ENCODE peak calls at places on chromosomes 13 and 19, in eight cellular contexts. One of them, this sample, is unnamed.

GRCh38 chr19:1364070-1364719 is 19.5 kb upstream of the NDUFS7 start:
- DNase-seq in activated CD8-positive, alpha-beta memory T cell treated with anti-CD3 and anti-CD28 coated beads, Interleukin-2, amount 10 ng/mL, durations not matched to agents 7 days and 5 days: peak
- DNase-seq in stimulated activated CD8-positive, alpha-beta memory T cell treated with anti-CD3 and anti-CD28 coated beads, Interleukin-7, amount 100 ng/mL, for 1 hour: no peak
- DNase-seq in mesenteric fat pad: no peak
- DNase-seq in breast epithelium: no peak
- DNase-seq in T-cell: no peak
- DNase-seq in AG04450: no peak
- DNase-seq in ecto neural progenitor cell: no peak
- DNase-seq in this sample: no peak

GRCh38 chr19:10299545-10300458 is 9.8 kb downstream of the ZGLP1 start:
- DNase-seq in activated CD8-positive, alpha-beta memory T cell treated with anti-CD3 and anti-CD28 coated beads, Interleukin-2, amount 10 ng/mL, durations not matched to agents 7 days and 5 days: no peak
- DNase-seq in stimulated activated CD8-positive, alpha-beta memory T cell treated with anti-CD3 and anti-CD28 coated beads, Interleukin-7, amount 100 ng/mL, for 1 hour: no peak
- DNase-seq in mesenteric fat pad: no peak
- DNase-seq in breast epithelium: no peak
- DNase-seq in T-cell: no peak
- DNase-seq in AG04450: no peak
- DNase-seq in ecto neural progenitor cell: no peak
- DNase-seq in this sample: no peak

GRCh38 chr13:113766035-113766800 is 7.2 kb downstream of the TMEM255B start:
- DNase-seq in activated CD8-positive, alpha-beta memory T cell treated with anti-CD3 and anti-CD28 coated beads, Interleukin-2, amount 10 ng/mL, durations not matched to agents 7 days and 5 days: no peak
- DNase-seq in stimulated activated CD8-positive, alpha-beta memory T cell treated with anti-CD3 and anti-CD28 coated beads, Interleukin-7, amount 100 ng/mL, for 1 hour: no peak
- DNase-seq in mesenteric fat pad: peak
- DNase-seq in breast epithelium: no peak
- DNase-seq in T-cell: no peak
- DNase-seq in AG04450: no peak
- DNase-seq in ecto neural progenitor cell: no peak
- DNase-seq in this sample: no peak

GRCh38 chr13:59677966-59678814 is 485.5 kb downstream of the DIAPH3 start:
- DNase-seq in activated CD8-positive, alpha-beta memory T cell treated with anti-CD3 and anti-CD28 coated beads, Interleukin-2, amount 10 ng/mL, durations not matched to agents 7 days and 5 days: no peak
- DNase-seq in stimulated activated CD8-positive, alpha-beta memory T cell treated with anti-CD3 and anti-CD28 coated beads, Interleukin-7, amount 100 ng/mL, for 1 hour: no peak
- DNase-seq in mesenteric fat pad: no peak
- DNase-seq in breast epithelium: no peak
- DNase-seq in T-cell: no peak
- DNase-seq in AG04450: peak
- DNase-seq in ecto neural progenitor cell: no peak
- DNase-seq in this sample: no peak

GRCh38 chr19:31438401-31439269 is 89.4 kb upstream of the TSHZ3 start:
- DNase-seq in activated CD8-positive, alpha-beta memory T cell treated with anti-CD3 and anti-CD28 coated beads, Interleukin-2, amount 10 ng/mL, durations not matched to agents 7 days and 5 days: no peak
- DNase-seq in stimulated activated CD8-positive, alpha-beta memory T cell treated with anti-CD3 and anti-CD28 coated beads, Interleukin-7, amount 100 ng/mL, for 1 hour: no peak
- DNase-seq in mesenteric fat pad: no peak
- DNase-seq in breast epithelium: no peak
- DNase-seq in T-cell: no peak
- DNase-seq in AG04450: no peak
- DNase-seq in ecto neural progenitor cell: no peak
- DNase-seq in this sample: no peak

GRCh38 chr13:32153056-32153455 is 121.5 kb downstream of the FRY start:
- DNase-seq in activated CD8-positive, alpha-beta memory T cell treated with anti-CD3 and anti-CD28 coated beads, Interleukin-2, amount 10 ng/mL, durations not matched to agents 7 days and 5 days: no peak
- DNase-seq in stimulated activated CD8-positive, alpha-beta memory T cell treated with anti-CD3 and anti-CD28 coated beads, Interleukin-7, amount 100 ng/mL, for 1 hour: no peak
- DNase-seq in mesenteric fat pad: no peak
- DNase-seq in breast epithelium: no peak
- DNase-seq in T-cell: no peak
- DNase-seq in AG04450: peak
- DNase-seq in ecto neural progenitor cell: no peak
- DNase-seq in this sample: no peak

GRCh38 chr13:105920375-105920774 is 615.1 kb downstream of the EFNB2 start:
- DNase-seq in activated CD8-positive, alpha-beta memory T cell treated with anti-CD3 and anti-CD28 coated beads, Interleukin-2, amount 10 ng/mL, durations not matched to agents 7 days and 5 days: no peak
- DNase-seq in stimulated activated CD8-positive, alpha-beta memory T cell treated with anti-CD3 and anti-CD28 coated beads, Interleukin-7, amount 100 ng/mL, for 1 hour: no peak
- DNase-seq in mesenteric fat pad: no peak
- DNase-seq in breast epithelium: no peak
- DNase-seq in T-cell: no peak
- DNase-seq in AG04450: no peak
- DNase-seq in ecto neural progenitor cell: peak
- DNase-seq in this sample: no peak

GRCh38 chr13:32622827-32623226 is 36.6 kb downstream of the PDS5B start:
- DNase-seq in activated CD8-positive, alpha-beta memory T cell treated with anti-CD3 and anti-CD28 coated beads, Interleukin-2, amount 10 ng/mL, durations not matched to agents 7 days and 5 days: no peak
- DNase-seq in stimulated activated CD8-positive, alpha-beta memory T cell treated with anti-CD3 and anti-CD28 coated beads, Interleukin-7, amount 100 ng/mL, for 1 hour: no peak
- DNase-seq in mesenteric fat pad: no peak
- DNase-seq in breast epithelium: no peak
- DNase-seq in T-cell: no peak
- DNase-seq in AG04450: no peak
- DNase-seq in ecto neural progenitor cell: no peak
- DNase-seq in this sample: no peak

GRCh38 chr19:43798546-43799409 is 3.5 kb downstream of the LYPD5 start:
- DNase-seq in activated CD8-positive, alpha-beta memory T cell treated with anti-CD3 and anti-CD28 coated beads, Interleukin-2, amount 10 ng/mL, durations not matched to agents 7 days and 5 days: peak
- DNase-seq in stimulated activated CD8-positive, alpha-beta memory T cell treated with anti-CD3 and anti-CD28 coated beads, Interleukin-7, amount 100 ng/mL, for 1 hour: peak
- DNase-seq in mesenteric fat pad: no peak
- DNase-seq in breast epithelium: peak
- DNase-seq in T-cell: no peak
- DNase-seq in AG04450: no peak
- DNase-seq in ecto neural progenitor cell: no peak
- DNase-seq in this sample: peak

GRCh38 chr19:50710094-50710493 is 9.5 kb downstream of the SHANK1 start:
- DNase-seq in activated CD8-positive, alpha-beta memory T cell treated with anti-CD3 and anti-CD28 coated beads, Interleukin-2, amount 10 ng/mL, durations not matched to agents 7 days and 5 days: no peak
- DNase-seq in stimulated activated CD8-positive, alpha-beta memory T cell treated with anti-CD3 and anti-CD28 coated beads, Interleukin-7, amount 100 ng/mL, for 1 hour: no peak
- DNase-seq in mesenteric fat pad: no peak
- DNase-seq in breast epithelium: no peak
- DNase-seq in T-cell: no peak
- DNase-seq in AG04450: no peak
- DNase-seq in ecto neural progenitor cell: no peak
- DNase-seq in this sample: no peak

This sample was measured in nephron progenitor cell.